ENCODE peak calls at places on chromosome 10, in six cellular contexts. K, H, C, S, Y and W are unnamed samples. For H3K36me3 and H3K9me3, the result is how much of the 10 kb centered on the place peaks cover.

GRCh38 chr10:84654671-84655070 is 326.3 kb downstream of the CCSER2 start:
- DNase-seq in K (no peak), H (peak), C (no peak), S (no peak), Y (no peak), W (no peak)

GRCh38 chr10:35027567-35027966 is 62.6 kb downstream of the CUL2 start:
- DNase-seq in K (no peak), H (peak), C (no peak), S (no peak), Y (no peak), W (no peak)

GRCh38 chr10:31321396-31321941 is 2.5 kb downstream of the ZEB1 start:
- DNase-seq in K (no peak), H (peak), C (no peak), S (no peak), Y (no peak), W (no peak)

GRCh38 chr10:6382081-6382480 is 179.3 kb downstream of the PFKFB3 start:
- DNase-seq in K (no peak), H (peak), C (no peak), S (no peak), Y (no peak), W (no peak)

GRCh38 chr10:47179291-47179647 is 120.7 kb upstream of the GDF10 start:
- DNase-seq in K (no peak), H (no peak), C (no peak), S (no peak), Y (no peak), W (no peak)

GRCh38 chr10:102352066-102352715 is 43.3 kb upstream of the NFKB2 start:
- DNase-seq in K (peak), H (peak), C (no peak), S (peak), Y (no peak), W (peak)

GRCh38 chr10:6689036-6689435 is 109.0 kb upstream of the PRKCQ start:
- DNase-seq in K (no peak), H (no peak), C (no peak), S (no peak), Y (no peak), W (no peak)

GRCh38 chr10:48251152-48251524 is 23.4 kb downstream of the FRMPD2 start:
- DNase-seq in K (no peak), H (no peak), C (no peak), S (no peak), Y (no peak), W (no peak)

GRCh38 chr10:118501171-118501570 is 94.3 kb downstream of the PRLHR start:
- DNase-seq in K (no peak), H (no peak), C (no peak), S (no peak), Y (no peak), W (no peak)

GRCh38 chr10:61836888-61837747 is 64.4 kb upstream of the ARID5B start:
- DNase-seq in K (no peak), H (no peak), C (no peak), S (no peak), Y (no peak), W (no peak)

GRCh38 chr10:102769375-102770107 is 25.8 kb downstream of the WBP1L start:
- DNase-seq in K (no peak), H (no peak), C (no peak), S (no peak), Y (no peak), W (no peak)

GRCh38 chr10:20990604-20991003 is 93.5 kb upstream of the NEBL start:
- DNase-seq in K (no peak), H (no peak), C (no peak), S (no peak), Y (no peak), W (no peak)

GRCh38 chr10:94016727-94017714 is 23.3 kb downstream of the PLCE1 start:
- DNase-seq in K (no peak), H (no peak), C (no peak), S (no peak), Y (no peak), W (no peak)

GRCh38 chr10:91829268-91829667 is 31.0 kb downstream of the TNKS2 start:
- DNase-seq in K (no peak), H (no peak), C (no peak), S (no peak), Y (no peak), W (no peak)

GRCh38 chr10:91820144-91820543 is 21.9 kb downstream of the TNKS2 start:
- DNase-seq in K (no peak), H (no peak), C (no peak), S (no peak), Y (no peak), W (no peak)

DNA sequence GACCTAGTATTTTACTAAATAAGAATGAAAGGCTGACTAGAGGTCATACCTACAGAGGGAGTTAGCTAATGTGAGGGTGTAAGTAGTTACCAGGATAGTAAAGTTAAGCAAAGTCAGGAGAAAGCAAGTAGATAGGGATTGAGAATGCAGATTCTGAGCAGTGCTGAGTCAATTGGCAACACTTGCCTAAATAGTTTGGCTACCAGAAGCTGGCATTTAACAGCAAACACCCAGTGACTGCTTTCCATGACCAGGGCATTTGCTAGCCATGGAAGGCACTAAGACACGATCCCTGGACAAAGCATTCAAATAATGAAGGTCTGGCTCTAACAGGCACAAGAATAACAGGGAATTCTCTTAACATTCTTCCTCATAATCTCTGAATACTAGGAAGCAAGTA is 25.9 kb downstream of the TNKS2 start:
- DNase-seq in K (no peak), H (no peak), C (no peak), S (no peak), Y (no peak), W (no peak)
- H3K36me3 ChIP-seq in K (half or more), H (under half), C (half or more), S (under half), Y (under half), W (under half)

GRCh38 chr10:36383349-36383748 is 741.3 kb upstream of the FZD8 start:
- DNase-seq in K (no peak), H (peak), C (no peak), S (no peak), Y (no peak), W (no peak)
- H3K9me3 ChIP-seq in K (under half), H (under half), C (under half), S (under half), Y (under half), W (under half)

DNA sequence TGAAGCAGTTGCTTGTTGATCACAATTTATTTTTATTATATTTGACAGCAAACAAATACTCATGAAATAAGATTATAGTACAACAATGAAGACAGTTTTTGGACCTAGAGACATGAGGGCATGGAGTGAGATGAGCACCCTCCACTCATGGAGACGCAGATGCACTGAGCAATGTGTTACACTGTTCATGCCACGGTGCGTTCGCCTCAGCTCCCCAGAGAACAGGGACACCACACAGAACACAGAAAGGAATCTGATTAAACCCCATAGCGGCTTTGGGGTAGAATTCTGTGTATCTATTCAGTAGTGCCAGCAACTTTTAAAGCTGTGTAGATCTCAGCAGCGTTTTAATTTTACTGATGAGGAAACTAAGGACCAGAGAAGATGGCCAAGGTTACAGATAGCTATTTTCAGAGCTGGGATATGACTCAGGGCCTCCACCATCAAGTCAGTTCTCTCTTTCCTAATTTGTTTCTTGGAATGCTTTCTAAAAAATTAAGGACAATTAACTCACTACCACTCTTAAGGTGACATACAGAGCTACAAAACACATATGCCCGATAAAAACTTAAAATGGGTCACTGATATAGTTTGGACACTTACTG is 33.6 kb downstream of the FAM25A start:
- DNase-seq in K (no peak), H (no peak), C (no peak), S (no peak), Y (no peak), W (no peak)
- H3K36me3 ChIP-seq in K (half or more), H (under half), C (half or more), S (under half), Y (under half), W (under half)

GRCh38 chr10:38127812-38128211 is 33.7 kb downstream of the ZNF37A start:
- DNase-seq in K (no peak), H (no peak), C (no peak), S (no peak), Y (no peak), W (no peak)
- H3K9me3 ChIP-seq in K (under half), H (under half), C (half or more), S (under half), Y (half or more), W (under half)

DNA sequence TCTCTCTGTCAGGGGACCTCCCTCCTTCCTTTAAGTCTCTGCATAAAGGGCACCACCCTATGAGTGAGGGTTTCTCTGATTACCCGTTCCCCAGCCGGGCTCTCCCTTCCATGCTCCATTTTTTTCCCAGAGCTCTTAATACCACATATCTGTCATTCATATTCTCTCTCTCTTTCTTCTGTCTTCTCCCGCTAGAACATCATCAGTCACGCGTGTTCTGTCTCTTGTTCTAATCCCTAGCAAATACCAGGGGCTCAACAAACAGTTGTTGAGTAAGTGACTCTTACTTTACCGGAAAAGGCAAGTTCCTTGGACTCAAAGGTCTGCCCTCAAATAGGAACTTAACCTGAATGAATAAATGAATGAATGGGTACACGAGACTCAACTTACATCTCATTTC is 68.5 kb downstream of the RSU1 start:
- DNase-seq in K (no peak), H (no peak), C (no peak), S (no peak), Y (no peak), W (no peak)
- H3K36me3 ChIP-seq in K (under half), H (under half), C (half or more), S (under half), Y (under half), W (under half)

GRCh38 chr10:11307937-11308336 is 290.3 kb downstream of the CELF2 start:
- DNase-seq in K (no peak), H (no peak), C (no peak), S (no peak), Y (no peak), W (no peak)
- H3K9me3 ChIP-seq in K (under half), H (under half), C (under half), S (under half), Y (under half), W (under half)

GRCh38 chr10:1009071-1009494 is 16.6 kb downstream of the IDI2 start:
- DNase-seq in K (no peak), H (no peak), C (no peak), S (no peak), Y (no peak), W (no peak)

GRCh38 chr10:1004294-1004693 is 16.1 kb downstream of the GTPBP4 start:
- DNase-seq in K (no peak), H (no peak), C (peak), S (no peak), Y (no peak), W (no peak)

GRCh38 chr10:1006573-1006972 is 18.3 kb downstream of the GTPBP4 start:
- DNase-seq in K (no peak), H (no peak), C (no peak), S (no peak), Y (no peak), W (no peak)

GRCh38 chr10:1010703-1011102 is 15.0 kb downstream of the IDI2 start:
- DNase-seq in K (no peak), H (no peak), C (no peak), S (no peak), Y (no peak), W (no peak)

DNA sequence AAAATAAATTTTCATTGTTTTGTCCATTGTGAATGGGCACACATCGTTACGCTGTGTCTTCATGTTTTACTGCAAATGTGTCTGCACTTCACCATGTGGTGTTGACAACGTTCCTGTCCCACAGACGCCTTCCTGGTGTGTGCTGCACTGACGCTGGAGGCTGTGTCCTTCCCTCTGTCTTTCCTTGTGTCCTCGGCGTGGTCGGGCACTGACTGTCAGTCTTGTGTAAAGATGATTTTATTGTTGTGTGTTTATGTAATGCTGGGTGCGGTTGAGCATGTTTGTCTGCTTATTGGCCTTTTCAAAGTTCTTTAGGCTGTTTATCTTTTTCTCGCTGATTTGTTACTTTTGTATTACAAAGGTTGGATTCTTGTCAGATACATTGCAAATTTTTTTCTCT is 18.1 kb downstream of the IDI2 start:
- DNase-seq in K (no peak), H (no peak), C (no peak), S (no peak), Y (no peak), W (no peak)
- H3K36me3 ChIP-seq in K (half or more), H (under half), C (half or more), S (under half), Y (half or more), W (half or more)

DNA sequence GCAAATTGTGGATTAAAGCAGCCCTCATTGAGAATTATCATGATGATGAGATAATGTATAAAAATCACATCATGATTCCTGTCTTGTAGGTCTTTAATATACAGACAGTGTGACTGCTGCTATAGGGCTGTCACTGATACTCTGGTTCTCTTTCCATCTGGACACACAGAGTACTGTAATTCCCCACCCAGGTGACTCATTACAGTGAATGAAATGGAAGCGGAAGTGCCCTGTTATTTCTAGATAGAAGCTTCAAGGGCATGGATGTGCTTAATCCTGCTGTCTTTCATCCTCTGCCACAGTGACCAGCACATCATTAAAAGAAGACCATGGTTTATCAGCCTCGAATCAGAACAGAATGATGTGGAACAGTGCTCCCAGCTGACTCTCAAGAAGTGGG is 1234.0 kb downstream of the SORCS3 start:
- DNase-seq in K (no peak), H (no peak), C (no peak), S (no peak), Y (no peak), W (no peak)
- H3K9me3 ChIP-seq in K (under half), H (under half), C (under half), S (under half), Y (under half), W (under half)

GRCh38 chr10:124210263-124210662 is 116.9 kb upstream of the CHST15 start:
- DNase-seq in K (no peak), H (no peak), C (no peak), S (no peak), Y (no peak), W (no peak)
- H3K36me3 ChIP-seq in K (under half), H (under half), C (under half), S (under half), Y (under half), W (under half)

GRCh38 chr10:96172666-96173065 is 42.6 kb downstream of the ZNF518A start:
- DNase-seq in K (no peak), H (no peak), C (no peak), S (no peak), Y (no peak), W (no peak)
- H3K9me3 ChIP-seq in K (under half), H (under half), C (under half), S (under half), Y (under half), W (under half)